ENCODE peak calls at places on chromosome 1, in nine cellular contexts. X is body of pancreas, B is endothelial cell of umbilical vein, D is K562, O is H1, R is NB4, C is A549, F is Peyer's patch, T is stomach. L is an unnamed sample.

GRCh38 chr1:29136463-29136915 is 12.8 kb upstream of the TMEM200B start:
- DNase-seq in D (peak; percentile 49), X (peak; percentile 64), F (no peak), T (peak; percentile 42), O (no peak), B (no peak), C (no peak), R (peak; percentile 29), L (no peak)

GRCh38 chr1:53584446-53585102 is 125.4 kb downstream of the DMRTB1 start:
- DNase-seq in F (no peak), R (no peak), T (no peak), X (no peak), D (no peak), O (no peak), B (no peak), C (no peak), L (no peak)

GRCh38 chr1:180360333-180361075 is 130.4 kb downstream of the LHX4 start:
- DNase-seq in C (no peak), X (no peak), O (no peak), F (no peak), D (no peak), R (no peak), B (no peak), T (no peak), L (no peak)

GRCh38 chr1:46175243-46175642 is 356 bp downstream of the TSPAN1 start:
- DNase-seq in B (no peak), T (no peak), F (no peak), O (no peak), X (no peak), R (no peak), D (no peak), C (no peak), L (no peak)

GRCh38 chr1:246165826-246166709 is 341.0 kb downstream of the SMYD3 start:
- DNase-seq in T (no peak), D (peak; percentile 55), B (no peak), R (no peak), C (peak; percentile 51), F (no peak), X (no peak), O (no peak), L (no peak)

GRCh38 chr1:212514056-212514614 is 81.4 kb downstream of the NENF start:
- DNase-seq in F (peak; percentile 73), T (no peak), O (peak; percentile 70), X (peak; percentile 54), B (no peak), C (peak; percentile 80), D (peak; percentile 52), R (no peak), L (peak; percentile 91)

GRCh38 chr1:205440476-205441317 is 15.1 kb downstream of the BLACAT1 start:
- DNase-seq in O (peak; percentile 65), T (peak; percentile 77), D (peak; percentile 73), X (peak; percentile 65), B (no peak), R (peak; percentile 51), F (peak; percentile 86), C (peak; percentile 53), L (peak; percentile 90)

GRCh38 chr1:212951058-212951923 is 950 bp downstream of the VASH2 start:
- DNase-seq in D (no peak), R (no peak), F (no peak), C (no peak), O (no peak), T (no peak), X (no peak), B (no peak), L (no peak)

GRCh38 chr1:119713538-119714456 is 2.1 kb downstream of the PHGDH start:
- DNase-seq in R (peak; percentile 47), X (no peak), D (no peak), B (no peak), F (no peak), T (no peak), O (no peak), C (no peak), L (no peak)

GRCh38 chr1:119713039-119713537 is 1.4 kb downstream of the PHGDH start:
- DNase-seq in B (no peak), O (peak; percentile 54), X (no peak), F (no peak), D (no peak), R (peak; percentile 55), C (no peak), T (no peak), L (no peak)

GRCh38 chr1:119712342-119713038 is 756 bp downstream of the PHGDH start:
- DNase-seq in T (peak; percentile 64), X (peak; percentile 66), F (peak; percentile 56), R (peak; percentile 93), O (peak; percentile 83), C (peak; percentile 72), B (peak; percentile 69), D (peak; percentile 44), L (peak; percentile 82)

GRCh38 chr1:119714583-119714982 is 2.8 kb downstream of the PHGDH start:
- DNase-seq in D (no peak), T (no peak), O (no peak), R (peak; percentile 49), X (no peak), B (no peak), C (no peak), F (no peak), L (no peak)

DNA sequence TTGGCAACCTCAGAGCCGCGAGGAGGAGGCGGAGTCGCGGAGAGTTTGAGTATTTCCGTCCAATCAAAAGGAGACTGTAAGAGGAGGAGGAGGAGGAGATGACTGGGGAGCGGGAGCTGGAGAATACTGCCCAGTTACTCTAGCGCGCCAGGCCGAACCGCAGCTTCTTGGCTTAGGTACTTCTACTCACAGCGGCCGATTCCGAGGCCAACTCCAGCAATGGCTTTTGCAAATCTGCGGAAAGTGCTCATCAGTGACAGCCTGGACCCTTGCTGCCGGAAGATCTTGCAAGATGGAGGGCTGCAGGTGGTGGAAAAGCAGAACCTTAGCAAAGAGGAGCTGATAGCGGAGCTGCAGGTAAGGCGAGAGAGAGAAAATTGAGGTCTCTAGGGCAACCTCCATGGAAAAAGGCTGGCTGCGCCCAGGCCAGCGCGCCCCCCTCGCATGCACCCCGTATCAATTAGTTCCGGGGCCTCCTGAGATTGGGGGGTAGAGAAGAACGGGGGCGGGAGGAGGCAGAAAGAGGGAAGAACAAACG is at the start of gene PHGDH:
- DNase-seq in X (peak; percentile 78), F (peak; percentile 59), T (peak; percentile 75), C (peak; percentile 76), D (peak; percentile 49), R (peak; percentile 91), O (peak; percentile 83), B (peak; percentile 75), L (peak; percentile 84)
- TF ChIP-seq POLR2A in X (peak; percentile 70), F (no peak), T (no peak), C (no peak), D (peak; percentile 67), R (peak; percentile 65), O (peak; percentile 99), B (peak; percentile 28), L (peak; percentile 64)

GRCh38 chr1:218347713-218348627 is 2.8 kb downstream of the TGFB2 start:
- DNase-seq in F (no peak), R (no peak), T (no peak), C (peak; percentile 84), D (no peak), O (peak; percentile 24), X (no peak), B (peak; percentile 79), L (no peak)

GRCh38 chr1:218344814-218345672 is at the start of gene TGFB2:
- DNase-seq in D (peak; percentile 62), X (peak; percentile 35), T (no peak), C (peak; percentile 92), R (peak; percentile 58), O (no peak), F (no peak), B (peak; percentile 93), L (no peak)

GRCh38 chr1:218346391-218347204 is 1.5 kb downstream of the TGFB2 start:
- DNase-seq in X (peak; percentile 18), F (no peak), C (no peak), B (peak; percentile 60), O (no peak), R (peak; percentile 44), D (no peak), T (no peak), L (no peak)

GRCh38 chr1:218347316-218347712 is 2.2 kb downstream of the TGFB2 start:
- DNase-seq in F (no peak), C (peak; percentile 64), T (no peak), B (no peak), X (no peak), R (peak; percentile 8), O (peak; percentile 70), D (no peak), L (no peak)

DNA sequence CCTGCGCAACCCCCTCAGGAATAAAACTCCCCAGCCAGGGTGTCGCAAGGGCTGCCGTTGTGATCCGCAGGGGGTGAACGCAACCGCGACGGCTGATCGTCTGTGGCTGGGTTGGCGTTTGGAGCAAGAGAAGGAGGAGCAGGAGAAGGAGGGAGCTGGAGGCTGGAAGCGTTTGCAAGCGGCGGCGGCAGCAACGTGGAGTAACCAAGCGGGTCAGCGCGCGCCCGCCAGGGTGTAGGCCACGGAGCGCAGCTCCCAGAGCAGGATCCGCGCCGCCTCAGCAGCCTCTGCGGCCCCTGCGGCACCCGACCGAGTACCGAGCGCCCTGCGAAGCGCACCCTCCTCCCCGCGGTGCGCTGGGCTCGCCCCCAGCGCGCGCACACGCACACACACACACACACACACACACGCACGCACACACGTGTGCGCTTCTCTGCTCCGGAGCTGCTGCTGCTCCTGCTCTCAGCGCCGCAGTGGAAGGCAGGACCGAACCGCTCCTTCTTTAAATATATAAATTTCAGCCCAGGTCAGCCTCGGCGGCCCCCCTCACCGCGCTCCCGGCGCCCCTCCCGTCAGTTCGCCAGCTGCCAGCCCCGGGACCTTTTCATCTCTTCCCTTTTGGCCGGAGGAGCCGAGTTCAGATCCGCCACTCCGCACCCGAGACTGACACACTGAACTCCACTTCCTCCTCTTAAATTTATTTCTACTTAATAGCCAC is 696 bp downstream of the TGFB2 start:
- DNase-seq in O (peak; percentile 75), C (peak; percentile 83), T (peak; percentile 53), D (peak; percentile 49), X (peak; percentile 49), B (peak; percentile 74), F (no peak), R (peak; percentile 76), L (no peak)
- TF ChIP-seq POLR2A in O (peak; percentile 17), C (peak; percentile 63), T (no peak), D (no peak), X (no peak), B (peak; percentile 75), F (no peak), R (no peak), L (peak; percentile 46)

GRCh38 chr1:95018602-95019369 is 54.0 kb downstream of the ALG14 start:
- DNase-seq in R (no peak), O (no peak), C (no peak), T (no peak), X (peak; percentile 30), F (no peak), B (peak; percentile 36), D (no peak), L (peak; percentile 20)

GRCh38 chr1:95023399-95024050 is 49.2 kb downstream of the ALG14 start:
- DNase-seq in C (no peak), B (peak; percentile 77), O (no peak), X (no peak), R (no peak), T (no peak), F (no peak), D (no peak), L (peak; percentile 20)

GRCh38 chr1:95021085-95021484 is 51.7 kb downstream of the ALG14 start:
- DNase-seq in D (no peak), X (no peak), C (no peak), B (no peak), R (no peak), F (no peak), O (no peak), T (no peak), L (no peak)

GRCh38 chr1:95022527-95022926 is 50.2 kb downstream of the ALG14 start:
- DNase-seq in F (no peak), O (no peak), R (no peak), D (no peak), T (no peak), C (no peak), B (peak; percentile 78), X (no peak), L (no peak)

DNA sequence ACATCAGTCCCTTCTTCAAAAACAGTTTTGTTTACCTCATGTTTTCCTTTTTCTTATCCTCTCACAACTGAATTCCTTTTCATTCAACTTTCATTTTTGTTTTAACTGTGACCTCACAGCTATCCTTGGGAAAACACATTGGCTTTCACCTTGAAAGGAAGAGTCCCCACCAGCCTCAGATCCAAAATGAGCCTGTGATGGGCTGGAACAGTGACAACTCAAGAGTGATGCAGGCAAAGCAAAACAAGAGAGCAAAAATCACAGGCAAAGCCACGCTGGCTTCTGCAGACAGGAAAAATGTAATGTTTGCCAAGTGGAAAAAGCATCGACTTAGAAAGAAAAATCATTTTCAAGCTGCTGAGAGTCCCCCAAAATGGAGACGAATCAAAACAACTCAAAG is 51.0 kb downstream of the ALG14 start:
- DNase-seq in B (peak; percentile 65), R (no peak), C (no peak), X (no peak), F (no peak), T (no peak), O (no peak), D (no peak), L (no peak)
- TF ChIP-seq POLR2A in B (no peak), R (no peak), C (no peak), X (no peak), F (no peak), T (no peak), O (no peak), D (no peak), L (no peak)

GRCh38 chr1:64469121-64469520 is 808 bp upstream of the CACHD1 start:
- DNase-seq in O (no peak), X (peak; percentile 88), T (peak; percentile 63), C (no peak), D (no peak), B (no peak), F (no peak), R (no peak), L (no peak)

GRCh38 chr1:64470670-64471217 is 815 bp downstream of the CACHD1 start:
- DNase-seq in D (no peak), O (peak; percentile 67), T (peak; percentile 32), F (peak; percentile 54), B (peak; percentile 46), R (no peak), X (peak; percentile 33), C (peak; percentile 6), L (peak; percentile 39)

GRCh38 chr1:64469614-64469976 is 334 bp upstream of the CACHD1 start:
- DNase-seq in R (no peak), D (no peak), F (no peak), X (no peak), C (no peak), O (no peak), B (no peak), T (peak; percentile 28), L (peak; percentile 32)

GRCh38 chr1:64471218-64471719 is 1.3 kb downstream of the CACHD1 start:
- DNase-seq in R (no peak), D (no peak), F (peak; percentile 58), T (peak; percentile 43), X (peak; percentile 42), B (peak; percentile 30), C (no peak), O (peak; percentile 67), L (no peak)

DNA sequence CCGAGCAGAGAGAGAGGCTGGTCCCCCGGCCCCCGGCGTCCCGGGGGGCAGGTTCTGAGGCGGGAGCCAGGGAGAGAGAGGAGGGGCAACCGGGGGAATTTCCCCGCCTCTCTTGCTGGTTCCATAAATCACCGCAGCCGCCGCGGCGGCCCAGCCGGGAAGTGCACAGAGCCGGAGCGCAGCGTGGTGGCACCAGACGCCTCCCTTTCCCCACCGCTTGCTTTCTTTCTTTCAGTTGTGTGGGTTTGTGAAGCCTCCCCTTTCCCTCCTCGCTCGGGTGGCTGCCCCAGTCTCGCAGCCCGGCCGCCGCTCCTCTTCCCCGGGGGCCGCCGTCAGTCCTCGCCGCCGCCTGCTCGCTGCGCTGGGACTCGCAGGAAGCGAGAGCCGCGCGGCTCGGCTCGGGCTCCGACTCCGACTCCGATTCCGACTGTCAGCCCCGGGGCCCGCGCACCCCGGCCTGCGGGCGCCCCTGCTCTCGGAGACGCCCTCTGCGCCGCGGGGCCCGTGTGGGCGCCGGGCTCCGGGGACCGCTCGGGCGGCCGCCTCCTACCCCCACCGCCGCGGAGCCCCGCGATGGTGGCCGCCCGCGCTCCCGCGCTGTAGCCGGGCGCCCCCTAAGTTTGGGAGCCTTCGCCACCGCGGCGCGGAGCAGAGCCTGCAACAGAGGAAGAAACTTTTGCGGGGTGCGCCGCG is at the start of gene CACHD1:
- DNase-seq in D (no peak), C (peak; percentile 69), O (peak; percentile 85), B (peak; percentile 88), T (peak; percentile 83), X (peak; percentile 82), R (peak; percentile 30), F (peak; percentile 79), L (peak; percentile 79)
- TF ChIP-seq POLR2A in D (no peak), C (peak; percentile 72), O (peak; percentile 94), B (peak; percentile 67), T (no peak), X (peak; percentile 67), R (no peak), F (no peak), L (peak; percentile 80)